ENCODE peak calls at places on chromosomes 11 and 22, in six cellular contexts. One of them, this sample, is unnamed.

GRCh38 chr22:40553014-40553579 is 83.4 kb downstream of the MRTFA start:
- DNase-seq in A549: no peak
- DNase-seq in GM12878: no peak
- DNase-seq in IMR-90: no peak
- DNase-seq in HepG2: no peak
- DNase-seq in K562: no peak
- DNase-seq in this sample: no peak

GRCh38 chr11:46309669-46310288 is 32.3 kb downstream of the CREB3L1 start:
- DNase-seq in A549: no peak
- DNase-seq in GM12878: no peak
- DNase-seq in IMR-90: no peak
- DNase-seq in HepG2: no peak
- DNase-seq in K562: peak; percentile 88
- DNase-seq in this sample: no peak

GRCh38 chr22:39999144-39999757 is 4.5 kb downstream of the FAM83F start:
- DNase-seq in A549: peak; percentile 61
- DNase-seq in GM12878: no peak
- DNase-seq in IMR-90: peak; percentile 84
- DNase-seq in HepG2: peak; percentile 27
- DNase-seq in K562: peak; percentile 92
- DNase-seq in this sample: no peak

GRCh38 chr11:18066626-18067025 is 20.6 kb upstream of the TPH1 start:
- DNase-seq in A549: no peak
- DNase-seq in GM12878: no peak
- DNase-seq in IMR-90: peak; percentile 19
- DNase-seq in HepG2: no peak
- DNase-seq in K562: no peak
- DNase-seq in this sample: no peak

GRCh38 chr11:61828629-61829407 is 718 bp downstream of the FADS2 start:
- DNase-seq in A549: peak; percentile 42
- DNase-seq in GM12878: no peak
- DNase-seq in IMR-90: no peak
- DNase-seq in HepG2: no peak
- DNase-seq in K562: no peak
- DNase-seq in this sample: peak; percentile 31

GRCh38 chr11:90635145-90635544 is 412.3 kb upstream of the CHORDC1 start:
- DNase-seq in A549: no peak
- DNase-seq in GM12878: no peak
- DNase-seq in IMR-90: no peak
- DNase-seq in HepG2: no peak
- DNase-seq in K562: no peak
- DNase-seq in this sample: no peak

GRCh38 chr11:59680287-59681154 is 11.7 kb upstream of the PATL1 start:
- DNase-seq in A549: peak; percentile 89
- DNase-seq in GM12878: peak; percentile 20
- DNase-seq in IMR-90: peak; percentile 83
- DNase-seq in HepG2: peak; percentile 73
- DNase-seq in K562: peak; percentile 92
- DNase-seq in this sample: peak; percentile 71

GRCh38 chr11:61966673-61967176 is 709 bp downstream of the FTH1 start:
- DNase-seq in A549: peak; percentile 51
- DNase-seq in GM12878: no peak
- DNase-seq in IMR-90: no peak
- DNase-seq in HepG2: no peak
- DNase-seq in K562: peak; percentile 93
- DNase-seq in this sample: peak; percentile 33

GRCh38 chr11:3637201-3637600 is 4.6 kb downstream of the ART5 start:
- DNase-seq in A549: no peak
- DNase-seq in GM12878: no peak
- DNase-seq in IMR-90: no peak
- DNase-seq in HepG2: no peak
- DNase-seq in K562: no peak
- DNase-seq in this sample: no peak

GRCh38 chr11:24406980-24407379 is 89.9 kb upstream of the LUZP2 start:
- DNase-seq in A549: no peak
- DNase-seq in GM12878: no peak
- DNase-seq in IMR-90: no peak
- DNase-seq in HepG2: no peak
- DNase-seq in K562: no peak
- DNase-seq in this sample: no peak

GRCh38 chr11:10304495-10305261 is at the start of gene ADM:
- DNase-seq in A549: peak; percentile 97
- DNase-seq in GM12878: no peak
- DNase-seq in IMR-90: peak; percentile 93
- DNase-seq in HepG2: peak; percentile 90
- DNase-seq in K562: peak; percentile 60
- DNase-seq in this sample: peak; percentile 84

GRCh38 chr11:60951909-60952741 is at the start of gene SLC15A3:
- DNase-seq in A549: no peak
- DNase-seq in GM12878: peak; percentile 61
- DNase-seq in IMR-90: peak; percentile 27
- DNase-seq in HepG2: no peak
- DNase-seq in K562: no peak
- DNase-seq in this sample: no peak

DNA sequence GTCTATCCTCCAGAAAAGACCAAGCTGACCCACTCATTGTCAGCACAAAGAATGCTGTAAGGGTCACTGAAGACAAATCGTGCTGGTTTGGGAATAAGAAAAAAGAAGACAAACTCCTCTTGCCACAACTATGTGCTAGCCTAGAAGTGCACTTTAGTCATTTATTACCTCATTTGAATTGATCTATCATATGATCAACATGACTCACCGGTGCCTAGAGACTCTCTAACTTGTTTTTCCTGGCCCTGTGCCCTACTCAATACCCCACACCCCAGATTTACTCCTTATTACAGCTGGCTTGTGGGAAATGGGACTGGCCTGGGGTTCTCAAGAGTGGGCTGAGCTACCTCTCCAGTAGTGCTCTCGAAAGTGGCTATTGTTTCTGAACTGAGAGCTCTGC is 35.9 kb upstream of the HORMAD2 start:
- DNase-seq in A549: no peak
- DNase-seq in GM12878: no peak
- DNase-seq in IMR-90: peak; percentile 93
- DNase-seq in HepG2: peak; percentile 34
- DNase-seq in K562: no peak
- DNase-seq in this sample: no peak
- TF ChIP-seq BHLHE40 in A549: no peak
- TF ChIP-seq BHLHE40 in GM12878: no peak
- TF ChIP-seq BHLHE40 in IMR-90: peak; percentile 8
- TF ChIP-seq BHLHE40 in HepG2: no peak
- TF ChIP-seq BHLHE40 in K562: no peak
- TF ChIP-seq BHLHE40 in this sample: no peak

GRCh38 chr11:12752868-12753267 is 78.6 kb downstream of the TEAD1 start:
- DNase-seq in A549: no peak
- DNase-seq in GM12878: no peak
- DNase-seq in IMR-90: no peak
- DNase-seq in HepG2: no peak
- DNase-seq in K562: no peak
- DNase-seq in this sample: no peak

GRCh38 chr11:12746593-12747097 is 72.4 kb downstream of the TEAD1 start:
- DNase-seq in A549: peak; percentile 52
- DNase-seq in GM12878: no peak
- DNase-seq in IMR-90: peak; percentile 93
- DNase-seq in HepG2: peak; percentile 29
- DNase-seq in K562: peak; percentile 96
- DNase-seq in this sample: peak; percentile 91

GRCh38 chr11:12749442-12749841 is 75.2 kb downstream of the TEAD1 start:
- DNase-seq in A549: no peak
- DNase-seq in GM12878: no peak
- DNase-seq in IMR-90: no peak
- DNase-seq in HepG2: no peak
- DNase-seq in K562: no peak
- DNase-seq in this sample: no peak

GRCh38 chr11:12748561-12748960 is 74.3 kb downstream of the TEAD1 start:
- DNase-seq in A549: no peak
- DNase-seq in GM12878: no peak
- DNase-seq in IMR-90: no peak
- DNase-seq in HepG2: no peak
- DNase-seq in K562: no peak
- DNase-seq in this sample: no peak

GRCh38 chr11:12750181-12750580 is 76.0 kb downstream of the TEAD1 start:
- DNase-seq in A549: no peak
- DNase-seq in GM12878: no peak
- DNase-seq in IMR-90: no peak
- DNase-seq in HepG2: no peak
- DNase-seq in K562: no peak
- DNase-seq in this sample: no peak
- TF ChIP-seq BHLHE40 in A549: no peak
- TF ChIP-seq BHLHE40 in GM12878: no peak
- TF ChIP-seq BHLHE40 in IMR-90: no peak
- TF ChIP-seq BHLHE40 in HepG2: no peak
- TF ChIP-seq BHLHE40 in K562: no peak
- TF ChIP-seq BHLHE40 in this sample: no peak

GRCh38 chr11:131094828-131095227 is 178.5 kb upstream of the SNX19 start:
- DNase-seq in A549: no peak
- DNase-seq in GM12878: no peak
- DNase-seq in IMR-90: no peak
- DNase-seq in HepG2: no peak
- DNase-seq in K562: no peak
- DNase-seq in this sample: no peak

GRCh38 chr11:131095501-131096185 is 179.4 kb upstream of the SNX19 start:
- DNase-seq in A549: no peak
- DNase-seq in GM12878: no peak
- DNase-seq in IMR-90: no peak
- DNase-seq in HepG2: no peak
- DNase-seq in K562: no peak
- DNase-seq in this sample: no peak

DNA sequence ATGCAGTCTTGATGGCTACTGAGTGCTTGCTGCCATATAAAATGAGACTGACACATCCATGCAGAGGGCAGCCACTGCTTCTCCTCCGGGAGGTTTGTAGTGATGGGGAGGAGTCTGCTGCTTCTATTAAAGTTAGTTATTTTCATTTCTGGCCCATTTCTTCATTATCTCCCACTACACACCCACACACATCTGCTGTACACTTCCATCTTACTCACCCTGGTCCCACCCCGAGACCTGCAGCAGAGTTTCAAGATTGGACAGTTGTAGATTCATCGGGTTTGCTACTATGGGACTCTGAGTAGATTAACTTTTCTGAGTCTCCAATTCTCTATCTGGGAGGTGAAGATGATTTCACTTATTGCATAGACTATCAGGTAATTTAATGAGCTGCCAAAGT is 176.2 kb upstream of the SNX19 start:
- DNase-seq in A549: no peak
- DNase-seq in GM12878: no peak
- DNase-seq in IMR-90: peak; percentile 17
- DNase-seq in HepG2: no peak
- DNase-seq in K562: no peak
- DNase-seq in this sample: no peak
- TF ChIP-seq BHLHE40 in A549: no peak
- TF ChIP-seq BHLHE40 in GM12878: no peak
- TF ChIP-seq BHLHE40 in IMR-90: no peak
- TF ChIP-seq BHLHE40 in HepG2: no peak
- TF ChIP-seq BHLHE40 in K562: no peak
- TF ChIP-seq BHLHE40 in this sample: no peak

GRCh38 chr11:8987446-8987845 is 16.4 kb downstream of the NRIP3 start:
- DNase-seq in A549: no peak
- DNase-seq in GM12878: no peak
- DNase-seq in IMR-90: no peak
- DNase-seq in HepG2: no peak
- DNase-seq in K562: no peak
- DNase-seq in this sample: no peak

GRCh38 chr11:8985462-8985861 is 18.3 kb downstream of the NRIP3 start:
- DNase-seq in A549: no peak
- DNase-seq in GM12878: no peak
- DNase-seq in IMR-90: no peak
- DNase-seq in HepG2: peak; percentile 33
- DNase-seq in K562: no peak
- DNase-seq in this sample: no peak

GRCh38 chr11:8983552-8983951 is 19.3 kb upstream of the TMEM9B start:
- DNase-seq in A549: no peak
- DNase-seq in GM12878: no peak
- DNase-seq in IMR-90: no peak
- DNase-seq in HepG2: no peak
- DNase-seq in K562: no peak
- DNase-seq in this sample: no peak

GRCh38 chr11:8988329-8989234 is 15.2 kb downstream of the NRIP3 start:
- DNase-seq in A549: no peak
- DNase-seq in GM12878: no peak
- DNase-seq in IMR-90: peak; percentile 65
- DNase-seq in HepG2: no peak
- DNase-seq in K562: peak; percentile 91
- DNase-seq in this sample: no peak

GRCh38 chr11:8989411-8989810 is 14.4 kb downstream of the NRIP3 start:
- DNase-seq in A549: no peak
- DNase-seq in GM12878: no peak
- DNase-seq in IMR-90: peak; percentile 57
- DNase-seq in HepG2: no peak
- DNase-seq in K562: peak; percentile 20
- DNase-seq in this sample: no peak
- TF ChIP-seq BHLHE40 in A549: no peak
- TF ChIP-seq BHLHE40 in GM12878: no peak
- TF ChIP-seq BHLHE40 in IMR-90: no peak
- TF ChIP-seq BHLHE40 in HepG2: no peak
- TF ChIP-seq BHLHE40 in K562: no peak
- TF ChIP-seq BHLHE40 in this sample: no peak

DNA sequence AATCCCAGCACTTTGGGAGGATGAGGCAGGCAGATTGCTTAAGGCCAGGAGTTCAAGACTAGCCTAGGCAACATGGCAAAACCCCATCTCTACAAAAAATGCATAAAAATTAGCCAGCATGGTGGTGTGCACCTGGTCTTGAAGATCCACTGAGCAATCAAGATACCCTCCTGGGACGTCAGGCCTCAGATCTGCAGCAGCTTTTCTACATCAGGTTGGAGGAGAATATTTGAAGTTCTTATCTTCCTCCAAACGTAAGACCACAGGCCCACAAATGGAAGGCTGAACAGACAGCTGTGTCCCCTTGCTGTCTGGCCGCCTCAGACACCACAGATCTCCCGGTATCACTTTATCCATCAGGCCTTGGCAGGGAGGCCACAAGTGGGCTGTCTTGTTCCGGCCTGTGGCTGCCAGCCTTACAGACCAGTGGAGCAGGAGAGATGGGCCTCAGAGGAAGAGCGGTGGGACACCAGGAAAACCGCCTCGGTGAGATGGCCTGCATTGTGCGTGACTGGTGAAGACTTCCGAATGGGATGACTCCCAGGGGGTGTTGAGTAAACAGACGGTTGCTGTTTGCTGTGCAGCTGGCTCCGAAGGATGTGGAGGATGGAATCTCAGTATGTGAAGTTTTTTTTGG is 15.9 kb downstream of the UBASH3B start:
- DNase-seq in A549: peak; percentile 31
- DNase-seq in GM12878: no peak
- DNase-seq in IMR-90: peak; percentile 94
- DNase-seq in HepG2: no peak
- DNase-seq in K562: no peak
- DNase-seq in this sample: no peak
- TF ChIP-seq BHLHE40 in A549: no peak
- TF ChIP-seq BHLHE40 in GM12878: no peak
- TF ChIP-seq BHLHE40 in IMR-90: peak; percentile 41
- TF ChIP-seq BHLHE40 in HepG2: no peak
- TF ChIP-seq BHLHE40 in K562: no peak
- TF ChIP-seq BHLHE40 in this sample: no peak

GRCh38 chr11:69657456-69657910 is 16.5 kb downstream of the CCND1 start:
- DNase-seq in A549: no peak
- DNase-seq in GM12878: no peak
- DNase-seq in IMR-90: no peak
- DNase-seq in HepG2: no peak
- DNase-seq in K562: no peak
- DNase-seq in this sample: no peak
- TF ChIP-seq BHLHE40 in A549: no peak
- TF ChIP-seq BHLHE40 in GM12878: no peak
- TF ChIP-seq BHLHE40 in IMR-90: no peak
- TF ChIP-seq BHLHE40 in HepG2: no peak
- TF ChIP-seq BHLHE40 in K562: no peak
- TF ChIP-seq BHLHE40 in this sample: no peak

This sample was measured in HEK293T.